ENCODE peak calls at places on chromosomes 4 and X, in ten cellular contexts. B is substantia nigra; S is psoas muscle; D is cardiac muscle cell; N is effector CD4-positive, alpha-beta T cell; I is T1000; W is nucleus accumbens; F is fibroblast of villous mesenchyme; L is GM12892; M is MCF 10A. X is an unnamed sample.

GRCh38 chrX:56232221-56233082 is at the start of gene KLF8:
- DNase-seq in I (no peak), N (no peak), M (peak), L (peak), B (no peak), W (no peak), D (peak), F (no peak), S (peak), X (peak)

GRCh38 chr4:34309356-34309900 is 1934.9 kb downstream of the ARAP2 start:
- DNase-seq in M (no peak), N (no peak), D (no peak), I (no peak), B (no peak), L (no peak), S (no peak), W (no peak), F (peak), X (no peak)

GRCh38 chr4:175540151-175540550 is 271.9 kb downstream of the GPM6A start:
- DNase-seq in F (no peak), L (no peak), M (peak), I (no peak), B (no peak), N (no peak), W (no peak), S (no peak), D (no peak), X (no peak)

GRCh38 chrX:91434351-91435168 is at the start of gene PABPC5:
- DNase-seq in N (no peak), L (no peak), S (peak), B (peak), M (no peak), I (peak), W (peak), D (peak), F (peak), X (peak)

GRCh38 chr4:519203-519651 is 20.2 kb downstream of the PIGG start:
- DNase-seq in M (no peak), W (no peak), N (no peak), D (no peak), F (no peak), I (no peak), L (no peak), S (no peak), B (no peak), X (no peak)

GRCh38 chrX:154655346-154655745 is 2.0 kb upstream of the CTAG2 start:
- DNase-seq in B (no peak), N (no peak), W (no peak), D (no peak), S (no peak), I (no peak), F (no peak), M (no peak), L (no peak), X (no peak)

GRCh38 chrX:46791927-46792825 is 33.3 kb upstream of the SLC9A7 start:
- DNase-seq in M (peak), N (no peak), F (peak), W (no peak), D (no peak), L (no peak), I (no peak), B (no peak), S (no peak), X (peak)

GRCh38 chrX:136765957-136766356 is 14.8 kb downstream of the ARHGEF6 start:
- DNase-seq in L (no peak), F (no peak), S (no peak), D (peak), B (no peak), I (no peak), W (no peak), M (no peak), N (no peak), X (no peak)

GRCh38 chrX:102624105-102624504 is 24.8 kb downstream of the ARMCX5 start:
- DNase-seq in I (no peak), B (no peak), M (no peak), N (no peak), D (no peak), S (no peak), F (no peak), L (no peak), W (no peak), X (no peak)

GRCh38 chr4:174317531-174317930 is 33.8 kb downstream of the CEP44 start:
- DNase-seq in W (no peak), B (no peak), S (no peak), L (no peak), N (no peak), D (no peak), F (no peak), M (peak), I (no peak), X (no peak)